ENCODE peak calls at places on chromosomes 12 and 14, in nine cellular contexts. W, X, A, L, H, Z, P, E and F are unnamed samples.

GRCh38 chr14:56423591-56423991 is 156.0 kb upstream of the TMEM260 start:
- DNase-seq in L (no peak), E (no peak), X (peak), W (no peak), P (no peak), H (no peak), A (no peak), Z (no peak), F (no peak)

GRCh38 chr14:46571970-46572369 is 79.6 kb downstream of the RPL10L start:
- DNase-seq in A (no peak), L (no peak), H (no peak), W (no peak), E (no peak), X (no peak), P (no peak), Z (no peak), F (no peak)

GRCh38 chr12:69405466-69405865 is 45.9 kb downstream of the YEATS4 start:
- DNase-seq in W (no peak), A (no peak), L (no peak), X (peak), H (peak), P (no peak), E (no peak), Z (no peak), F (no peak)

GRCh38 chr14:74391479-74391878 is 34.5 kb downstream of the SYNDIG1L start:
- DNase-seq in A (no peak), H (no peak), Z (no peak), E (no peak), P (no peak), W (no peak), L (no peak), X (no peak), F (no peak)

GRCh38 chr12:88579941-88580871 is at the start of gene KITLG:
- DNase-seq in E (peak), Z (peak), P (peak), A (peak), X (peak), L (peak), H (peak), W (no peak), F (no peak)

GRCh38 chr12:84159245-84159644 is 753.4 kb downstream of the SLC6A15 start:
- DNase-seq in W (no peak), Z (peak), A (no peak), E (no peak), L (no peak), H (no peak), P (no peak), X (peak), F (no peak)

GRCh38 chr12:43501705-43502104 is 50.3 kb downstream of the ADAMTS20 start:
- DNase-seq in X (peak), W (no peak), H (no peak), A (no peak), Z (peak), E (no peak), P (no peak), L (no peak), F (no peak)

GRCh38 chr14:94213741-94214140 is 39.6 kb downstream of the PPP4R4 start:
- DNase-seq in W (no peak), H (no peak), X (no peak), E (no peak), A (no peak), L (no peak), P (no peak), Z (no peak), F (no peak)

GRCh38 chr14:71300474-71301359 is 393.5 kb downstream of the PCNX1 start:
- DNase-seq in E (no peak), P (no peak), X (peak), A (no peak), Z (no peak), L (no peak), W (no peak), H (no peak), F (no peak)

GRCh38 chr12:120939523-120939922 is 35.4 kb upstream of the SPPL3 start:
- DNase-seq in X (no peak), H (no peak), Z (no peak), E (no peak), L (no peak), P (peak), W (no peak), A (no peak), F (no peak)

GRCh38 chr12:74515849-74516248 is 21.8 kb upstream of the ATXN7L3B start:
- DNase-seq in P (no peak), W (no peak), X (no peak), Z (no peak), L (no peak), H (no peak), A (no peak), E (no peak), F (no peak)

GRCh38 chr14:53921027-53921426 is 35.6 kb downstream of the BMP4 start:
- DNase-seq in A (no peak), P (no peak), L (no peak), X (no peak), W (no peak), H (no peak), Z (peak), E (no peak), F (no peak)

GRCh38 chr12:99069371-99069770 is 424.3 kb downstream of the APAF1 start:
- DNase-seq in E (no peak), P (no peak), Z (no peak), W (no peak), H (no peak), A (no peak), L (no peak), X (no peak), F (no peak)

GRCh38 chr14:76599556-76599955 is 161.7 kb upstream of the VASH1 start:
- DNase-seq in W (no peak), Z (no peak), L (no peak), X (no peak), A (no peak), P (no peak), E (no peak), H (no peak), F (no peak)

GRCh38 chr14:50776522-50776921 is 54.4 kb downstream of the NIN start:
- DNase-seq in P (no peak), X (no peak), L (no peak), Z (no peak), A (no peak), H (no peak), E (no peak), W (no peak), F (no peak)

GRCh38 chr12:6792522-6793201 is 3.3 kb downstream of the CD4 start:
- DNase-seq in P (no peak), A (no peak), E (peak), W (peak), H (no peak), X (peak), L (no peak), Z (no peak), F (no peak)

GRCh38 chr14:39186941-39187525 is 12.0 kb downstream of the PNN start:
- DNase-seq in X (no peak), P (no peak), H (no peak), L (no peak), Z (no peak), A (no peak), W (no peak), E (no peak), F (no peak)

GRCh38 chr14:50773632-50774541 is 57.1 kb downstream of the NIN start:
- DNase-seq in L (no peak), W (no peak), H (no peak), P (peak), X (peak), Z (peak), E (no peak), A (no peak), F (no peak)

GRCh38 chr12:100827901-100828520 is 33.4 kb downstream of the ANO4 start:
- DNase-seq in H (no peak), E (no peak), A (no peak), Z (peak), W (no peak), P (no peak), X (peak), L (no peak), F (peak)

GRCh38 chr14:68661226-68662225 is 131.3 kb downstream of the ZFP36L1 start:
- DNase-seq in L (no peak), Z (no peak), E (no peak), W (no peak), A (no peak), X (no peak), P (no peak), H (peak), F (no peak)

GRCh38 chr14:68660495-68660894 is 132.4 kb downstream of the ZFP36L1 start:
- DNase-seq in W (no peak), L (no peak), X (no peak), H (peak), Z (no peak), A (no peak), E (no peak), P (no peak), F (no peak)

GRCh38 chr14:68664225-68664681 is 128.6 kb downstream of the ZFP36L1 start:
- DNase-seq in A (no peak), W (no peak), Z (no peak), P (no peak), E (no peak), X (peak), L (no peak), H (peak), F (peak)

GRCh38 chr14:68663385-68664076 is 129.3 kb downstream of the ZFP36L1 start:
- DNase-seq in E (no peak), X (peak), A (no peak), H (peak), P (no peak), Z (no peak), L (no peak), W (no peak), F (peak)

GRCh38 chr14:68662395-68662794 is 130.5 kb downstream of the ZFP36L1 start:
- DNase-seq in X (peak), L (no peak), Z (no peak), H (peak), E (no peak), P (no peak), W (no peak), A (no peak), F (no peak)
- H3K4me3 ChIP-seq in X (no peak), L (no peak), Z (no peak), H (no peak), E (no peak), P (no peak), W (no peak), A (no peak), F (no peak)

GRCh38 chr12:124411953-124412645 is 117.2 kb downstream of the RFLNA start:
- DNase-seq in W (no peak), H (no peak), X (no peak), Z (no peak), E (no peak), P (no peak), A (no peak), L (no peak), F (no peak)

GRCh38 chr12:124410354-124411175 is 115.7 kb downstream of the RFLNA start:
- DNase-seq in W (no peak), Z (no peak), X (peak), H (no peak), E (no peak), A (no peak), P (no peak), L (no peak), F (no peak)

GRCh38 chr12:124412646-124413015 is 117.7 kb downstream of the RFLNA start:
- DNase-seq in X (no peak), E (no peak), P (no peak), W (no peak), H (peak), L (no peak), Z (no peak), A (no peak), F (no peak)

GRCh38 chr12:124413401-124413800 is 118.5 kb downstream of the RFLNA start:
- DNase-seq in E (no peak), Z (no peak), X (no peak), W (no peak), A (no peak), H (no peak), L (peak), P (no peak), F (no peak)

GRCh38 chr12:124411291-124411878 is 116.5 kb downstream of the RFLNA start:
- DNase-seq in P (peak), X (peak), H (peak), W (no peak), Z (no peak), A (no peak), L (no peak), E (no peak), F (no peak)
- H3K4me3 ChIP-seq in P (no peak), X (no peak), H (no peak), W (no peak), Z (no peak), A (no peak), L (no peak), E (no peak), F (no peak)

DNA sequence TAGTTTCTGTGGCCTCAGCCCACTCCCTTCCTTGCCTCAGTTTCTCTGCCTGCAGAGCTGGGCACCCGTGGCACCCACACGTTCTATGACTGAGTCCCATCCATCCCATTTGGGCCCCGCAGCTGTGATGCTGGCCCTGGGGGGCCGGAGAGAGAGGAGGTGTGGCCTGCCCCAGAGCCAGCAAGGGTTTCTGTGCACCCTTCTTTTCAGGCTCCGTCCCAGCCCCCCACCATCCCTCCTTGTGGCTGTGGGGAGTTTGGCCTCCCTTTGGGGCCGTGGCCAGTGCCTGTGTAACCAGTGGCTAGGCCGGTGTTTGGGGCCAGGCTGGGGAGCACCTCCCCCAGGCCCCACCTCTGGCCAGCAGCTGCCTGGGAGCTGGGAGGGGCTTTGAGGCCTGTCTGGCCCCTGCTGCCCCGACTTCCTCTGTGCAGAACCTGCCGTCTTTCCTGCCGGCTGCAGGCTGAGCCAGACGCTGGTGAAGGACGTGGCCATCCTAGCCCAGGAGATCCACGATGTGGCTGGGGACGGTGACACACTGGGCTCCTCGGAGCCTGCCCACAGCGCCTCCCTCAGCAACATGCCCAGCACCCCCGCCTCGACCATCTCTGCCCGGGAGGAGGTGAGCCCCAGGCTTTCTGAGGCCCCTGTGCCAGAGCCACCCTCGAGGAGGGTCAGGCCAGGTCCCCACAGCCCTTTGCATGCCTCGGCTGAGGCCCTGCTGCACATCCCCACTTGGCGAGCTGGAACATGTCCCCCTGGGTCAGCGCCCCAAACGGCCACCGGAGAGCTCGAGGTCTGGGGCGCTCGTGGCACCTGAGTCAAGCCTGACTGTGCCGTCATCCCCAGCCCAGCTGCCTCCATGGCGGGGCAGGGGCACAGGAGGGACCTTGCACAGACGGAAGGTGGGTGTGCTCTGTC is 27.7 kb downstream of the CEP170B start:
- DNase-seq in E (peak), Z (no peak), P (no peak), X (no peak), A (no peak), H (no peak), L (no peak), W (no peak), F (no peak)
- H3K4me3 ChIP-seq in E (no peak), Z (no peak), P (no peak), X (no peak), A (no peak), H (no peak), L (no peak), W (no peak), F (no peak)

DNA sequence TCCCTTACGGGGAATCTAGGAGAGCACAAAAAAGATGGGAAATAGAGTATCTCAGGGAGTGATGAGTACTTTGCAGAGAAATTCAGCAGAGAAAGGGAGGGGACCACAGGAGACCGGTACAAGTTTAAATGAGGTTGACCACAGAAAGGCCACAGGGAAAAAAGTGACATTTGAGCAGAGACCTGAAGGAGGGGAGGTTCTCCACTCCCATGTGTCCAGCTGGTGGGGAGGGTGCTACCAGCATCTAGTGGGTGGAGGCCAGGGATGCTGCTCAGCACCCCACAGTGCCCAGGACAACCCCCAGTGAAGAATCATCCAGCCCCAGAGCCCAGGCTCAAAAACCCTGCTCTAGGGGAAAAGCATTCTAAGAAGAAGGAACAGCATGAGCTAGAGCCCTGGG is 34.6 kb downstream of the TESC start:
- DNase-seq in E (peak), L (no peak), X (no peak), A (no peak), Z (no peak), W (no peak), H (no peak), P (no peak), F (no peak)
- H3K4me3 ChIP-seq in E (no peak), L (no peak), X (no peak), A (no peak), Z (no peak), W (no peak), H (no peak), P (no peak), F (no peak)

GRCh38 chr14:68937790-68938514 is 41.1 kb downstream of the ACTN1 start:
- DNase-seq in A (peak), P (no peak), W (no peak), E (no peak), X (no peak), H (no peak), L (peak), Z (no peak), F (no peak)
- H3K4me3 ChIP-seq in A (no peak), P (no peak), W (no peak), E (no peak), X (no peak), H (no peak), L (no peak), Z (no peak), F (no peak)

GRCh38 chr12:54926246-54926645 is 58.3 kb downstream of the TESPA1 start:
- DNase-seq in A (no peak), W (no peak), H (no peak), Z (peak), P (no peak), L (no peak), E (no peak), X (no peak), F (no peak)
- H3K4me3 ChIP-seq in A (no peak), W (no peak), H (no peak), Z (no peak), P (no peak), L (no peak), E (no peak), X (no peak), F (no peak)

DNA sequence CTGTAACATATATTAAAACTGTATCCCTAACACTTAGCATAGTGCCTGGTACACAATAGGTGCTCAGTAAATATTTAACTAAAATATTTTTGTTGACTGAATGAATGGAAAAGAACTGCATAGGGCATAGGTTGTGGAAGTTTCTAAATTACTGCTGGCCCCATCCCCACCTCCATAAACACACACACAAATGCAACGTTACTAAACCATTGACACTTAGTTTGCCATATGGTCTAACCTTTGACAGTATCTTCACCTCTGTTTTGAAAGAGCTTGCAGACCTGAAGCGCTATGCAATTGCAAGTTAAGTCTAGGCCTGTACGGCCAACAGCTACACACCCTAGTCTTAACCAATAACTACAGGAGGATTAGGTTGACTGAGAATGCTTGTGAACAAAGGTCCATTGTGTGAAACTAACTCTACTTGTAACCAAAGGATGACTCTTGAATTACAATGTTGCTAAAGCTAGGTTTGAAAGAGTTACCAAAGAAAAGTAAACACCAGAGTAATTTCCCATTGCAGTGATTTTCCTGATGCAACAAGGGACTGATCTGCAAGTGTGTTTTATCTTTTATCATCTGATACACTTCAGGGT is 924 bp upstream of the MANSC1 start:
- DNase-seq in L (no peak), X (peak), H (no peak), P (no peak), A (no peak), Z (peak), W (no peak), E (no peak), F (no peak)
- H3K4me3 ChIP-seq in L (no peak), X (no peak), H (no peak), P (no peak), A (no peak), Z (no peak), W (no peak), E (no peak), F (no peak)

GRCh38 chr12:112126000-112126431 is 656 bp downstream of the TRAFD1 start:
- DNase-seq in L (no peak), P (no peak), Z (no peak), A (no peak), H (no peak), W (no peak), E (peak), X (no peak), F (no peak)

GRCh38 chr12:112121780-112122565 is 3.4 kb upstream of the TRAFD1 start:
- DNase-seq in Z (no peak), A (no peak), H (peak), L (peak), P (peak), W (no peak), E (no peak), X (peak), F (no peak)

GRCh38 chr12:112125250-112125999 is at the start of gene TRAFD1:
- DNase-seq in W (peak), A (peak), Z (peak), H (peak), X (peak), L (peak), E (peak), P (peak), F (peak)

GRCh38 chr12:112124918-112125249 is 476 bp upstream of the TRAFD1 start:
- DNase-seq in H (no peak), P (no peak), L (no peak), Z (no peak), X (no peak), W (no peak), A (no peak), E (no peak), F (no peak)

GRCh38 chr12:112122823-112123690 is 2.3 kb upstream of the TRAFD1 start:
- DNase-seq in E (no peak), P (no peak), A (no peak), H (no peak), W (no peak), L (no peak), Z (no peak), X (peak), F (no peak)
- H3K4me3 ChIP-seq in E (no peak), P (no peak), A (no peak), H (no peak), W (no peak), L (no peak), Z (no peak), X (no peak), F (no peak)

GRCh38 chr12:122895290-122895689 is 634 bp downstream of the VPS37B start:
- DNase-seq in W (no peak), L (no peak), X (no peak), P (no peak), E (no peak), H (no peak), A (no peak), Z (no peak), F (no peak)
- H3K4me3 ChIP-seq in W (peak), L (peak), X (peak), P (peak), E (peak), H (peak), A (peak), Z (peak), F (peak)